ENCODE peak calls at places on chromosomes 2 and 18, in ten cellular contexts. L, Y, F, R, O, C, D, K, I and T are unnamed samples.

GRCh38 chr2:96108578-96109561 is 7.5 kb downstream of the ADRA2B start:
- DNase-seq in O (no peak), C (no peak), I (no peak), R (no peak), Y (no peak), F (no peak), L (peak; percentile 70), D (no peak), K (no peak), T (no peak)

GRCh38 chr2:132623096-132623839 is 46.7 kb downstream of the LYPD1 start:
- DNase-seq in D (peak; percentile 76), O (no peak), F (no peak), I (no peak), R (no peak), K (no peak), Y (no peak), C (no peak), L (no peak), T (no peak)

GRCh38 chr18:35481960-35482366 is 15.8 kb downstream of the INO80C start:
- DNase-seq in I (no peak), D (no peak), K (no peak), L (no peak), Y (no peak), R (no peak), F (no peak), C (peak; percentile 88), O (no peak), T (no peak)

GRCh38 chr18:55085557-55086285 is 126.5 kb upstream of the CCDC68 start:
- DNase-seq in F (no peak), D (no peak), L (no peak), K (no peak), Y (no peak), R (no peak), O (no peak), I (no peak), C (no peak), T (no peak)

GRCh38 chr18:45588831-45589558 is 26.3 kb upstream of the SLC14A2 start:
- DNase-seq in Y (no peak), O (no peak), I (no peak), L (no peak), R (no peak), C (no peak), K (no peak), F (no peak), D (peak; percentile 26), T (no peak)

GRCh38 chr2:237354930-237355329 is 59.0 kb downstream of the COL6A3 start:
- DNase-seq in C (peak; percentile 65), I (no peak), R (no peak), F (no peak), Y (no peak), L (no peak), D (peak; percentile 25), K (no peak), O (no peak), T (no peak)

GRCh38 chr2:54634564-54635511 is 88.6 kb upstream of the EML6 start:
- DNase-seq in L (peak; percentile 12), F (no peak), I (peak; percentile 21), O (no peak), D (peak; percentile 95), K (no peak), Y (no peak), C (peak; percentile 95), R (no peak), T (no peak)

GRCh38 chr2:239728751-239729150 is 296.4 kb downstream of the NDUFA10 start:
- DNase-seq in L (no peak), C (no peak), O (no peak), R (no peak), K (no peak), D (no peak), I (no peak), F (no peak), Y (no peak), T (no peak)

GRCh38 chr2:20071397-20072383 is 20.3 kb upstream of the LAPTM4A start:
- DNase-seq in R (no peak), Y (no peak), O (peak; percentile 3), C (no peak), F (no peak), I (peak; percentile 80), L (peak; percentile 26), D (peak; percentile 93), K (no peak), T (no peak)

GRCh38 chr2:236768393-236769140 is 198.9 kb downstream of the ACKR3 start:
- DNase-seq in D (peak; percentile 40), I (no peak), K (no peak), F (no peak), Y (no peak), C (peak; percentile 78), L (no peak), O (no peak), R (no peak), T (no peak)

GRCh38 chr2:10170256-10170655 is 47.7 kb downstream of the RRM2 start:
- DNase-seq in L (no peak), O (no peak), D (peak; percentile 60), C (peak; percentile 78), F (no peak), Y (no peak), K (no peak), I (no peak), R (no peak), T (no peak)

GRCh38 chr2:240203031-240203841 is 62.8 kb upstream of the OTOS start:
- DNase-seq in O (no peak), C (peak; percentile 55), I (no peak), L (no peak), D (no peak), Y (no peak), R (no peak), K (no peak), F (no peak), T (no peak)

GRCh38 chr2:42404666-42405065 is 43.6 kb upstream of the COX7A2L start:
- DNase-seq in R (no peak), F (no peak), O (no peak), D (no peak), L (no peak), C (no peak), Y (no peak), I (no peak), K (no peak), T (no peak)

GRCh38 chr18:45688834-45689233 is 35.1 kb upstream of the SLC14A1 start:
- DNase-seq in R (peak; percentile 54), C (peak; percentile 32), K (peak; percentile 50), O (no peak), D (no peak), F (no peak), Y (peak; percentile 44), L (no peak), I (no peak), T (no peak)

GRCh38 chr2:121080013-121080772 is 204.8 kb downstream of the TFCP2L1 start:
- DNase-seq in F (no peak), Y (peak; percentile 21), D (peak; percentile 27), C (peak; percentile 64), L (peak; percentile 87), O (no peak), I (peak; percentile 52), K (peak; percentile 21), R (peak; percentile 40), T (peak; percentile 75)

GRCh38 chr2:157194844-157195243 is 62.7 kb upstream of the GALNT5 start:
- DNase-seq in O (no peak), L (no peak), Y (no peak), D (no peak), C (no peak), K (no peak), F (no peak), R (no peak), I (no peak), T (no peak)

GRCh38 chr2:126835261-126835660 is 63.4 kb upstream of the TEX51 start:
- DNase-seq in I (no peak), D (no peak), O (no peak), C (no peak), R (no peak), F (no peak), K (no peak), Y (no peak), L (no peak), T (no peak)

GRCh38 chr2:108625828-108626195 is 91.5 kb downstream of the LIMS1 start:
- DNase-seq in C (no peak), F (no peak), R (no peak), L (no peak), D (no peak), K (no peak), I (no peak), O (no peak), Y (no peak), T (no peak)

GRCh38 chr2:30149513-30149912 is 2.7 kb downstream of the YPEL5 start:
- DNase-seq in C (no peak), F (no peak), Y (no peak), R (no peak), O (no peak), D (peak; percentile 40), I (peak; percentile 38), K (peak; percentile 36), L (no peak), T (no peak)

GRCh38 chr18:49677081-49677480 is 115.2 kb downstream of the LIPG start:
- DNase-seq in O (no peak), C (no peak), F (no peak), R (no peak), Y (no peak), L (no peak), K (no peak), I (no peak), D (no peak), T (no peak)

GRCh38 chr2:37886745-37887144 is 38.3 kb upstream of the RMDN2 start:
- DNase-seq in O (no peak), I (no peak), R (no peak), Y (no peak), C (no peak), K (no peak), D (peak; percentile 92), F (no peak), L (no peak), T (no peak)

GRCh38 chr2:173854840-173855239 is 110.3 kb downstream of the SP3 start:
- DNase-seq in Y (no peak), K (no peak), I (peak; percentile 58), L (no peak), F (no peak), C (peak; percentile 43), R (no peak), D (no peak), O (peak; percentile 35), T (peak; percentile 44)

GRCh38 chr18:42922363-42922762 is 193.1 kb downstream of the RIT2 start:
- DNase-seq in I (no peak), D (peak; percentile 66), K (no peak), F (no peak), Y (no peak), O (no peak), C (no peak), L (no peak), R (no peak), T (no peak)

GRCh38 chr18:2050702-2051201 is 520.6 kb downstream of the METTL4 start:
- DNase-seq in Y (no peak), D (peak; percentile 4), I (no peak), O (peak; percentile 39), C (peak; percentile 98), L (no peak), R (no peak), K (no peak), F (no peak), T (no peak)

GRCh38 chr18:23357992-23358594 is 95.0 kb upstream of the RIOK3 start:
- DNase-seq in C (no peak), D (no peak), F (peak; percentile 41), K (no peak), Y (no peak), I (no peak), O (no peak), R (no peak), L (no peak), T (no peak)